ENCODE peak calls at places on chromosome 3, in four cellular contexts. F is HTR-8/SVneo, I is H9, A is substantia nigra. U is an unnamed sample.
A peak's percentile ranks its signal among the peaks of the same experiment; 100 is the strongest.

GRCh38 chr3:71033681-71034220 is 549.8 kb downstream of the FOXP1 start:
- DNase-seq in A (no peak), I (no peak), F (no peak), U (no peak)

GRCh38 chr3:32147509-32147908 is 41.1 kb downstream of the GPD1L start:
- DNase-seq in F (no peak), A (no peak), I (no peak), U (no peak)

GRCh38 chr3:170528731-170529130 is 57.1 kb downstream of the SLC7A14 start:
- DNase-seq in I (no peak), F (no peak), A (no peak), U (no peak)

GRCh38 chr3:32009101-32009500 is 27.6 kb downstream of the ZNF860 start:
- DNase-seq in F (no peak), I (no peak), A (no peak), U (no peak)

GRCh38 chr3:115725800-115726199 is 102.5 kb downstream of the GAP43 start:
- DNase-seq in A (no peak), I (no peak), F (no peak), U (no peak)

GRCh38 chr3:79203144-79203519 is 564.7 kb downstream of the ROBO1 start:
- DNase-seq in I (no peak), A (no peak), F (no peak), U (no peak)

GRCh38 chr3:71718069-71718468 is 7.1 kb downstream of the EIF4E3 start:
- DNase-seq in A (no peak), F (no peak), I (no peak), U (no peak)

GRCh38 chr3:126357299-126358037 is at the start of gene KLF15:
- DNase-seq in A (peak; percentile 68), F (peak; percentile 88), I (peak; percentile 90), U (peak; percentile 52)

GRCh38 chr3:20039765-20040475 is at the start of gene KAT2B:
- DNase-seq in A (peak; percentile 66), F (peak; percentile 69), I (peak; percentile 64), U (peak; percentile 62)

GRCh38 chr3:64627471-64628321 is 60.1 kb downstream of the ADAMTS9 start:
- DNase-seq in I (no peak), F (no peak), A (no peak), U (no peak)

GRCh38 chr3:138912237-138912636 is 34.7 kb downstream of the FOXL2 start:
- DNase-seq in A (no peak), F (no peak), I (no peak), U (no peak)

GRCh38 chr3:23864954-23865353 is 51.8 kb downstream of the NKIRAS1 start:
- DNase-seq in I (no peak), A (no peak), F (no peak), U (no peak)

GRCh38 chr3:193847402-193847801 is 254.4 kb downstream of the OPA1 start:
- DNase-seq in F (no peak), I (no peak), A (no peak), U (no peak)

GRCh38 chr3:142694225-142694624 is 29.6 kb upstream of the TRPC1 start:
- DNase-seq in F (no peak), I (no peak), A (no peak), U (no peak)

GRCh38 chr3:40637891-40638290 is 113.1 kb downstream of the ZNF621 start:
- DNase-seq in F (no peak), A (no peak), I (no peak), U (no peak)

GRCh38 chr3:44734646-44735168 is 5.3 kb downstream of the ZNF501 start:
- DNase-seq in F (no peak), A (no peak), I (no peak), U (no peak)

U was measured in amygdala.